ENCODE peak calls at places on chromosome 2, in six cellular contexts. O is CD4-positive, alpha-beta T cell; K is Karpas-422; F is cardiac muscle cell; P is WERI-Rb-1; B is neuronal stem cell. A is an unnamed sample.

GRCh38 chr2:104420953-104421352 is 433.0 kb upstream of the POU3F3 start:
- DNase-seq in B (no peak), K (no peak), O (no peak), P (no peak), F (no peak), A (no peak)

GRCh38 chr2:100423631-100424030 is 6.2 kb upstream of the CHST10 start:
- DNase-seq in O (no peak), B (no peak), F (no peak), K (no peak), P (no peak), A (no peak)

GRCh38 chr2:16409006-16409390 is 256.6 kb downstream of the CYRIA start:
- DNase-seq in P (no peak), K (no peak), O (no peak), B (no peak), F (no peak), A (no peak)

GRCh38 chr2:176283268-176283667 is 14.0 kb downstream of the MTX2 start:
- DNase-seq in B (no peak), P (no peak), F (no peak), K (no peak), O (no peak), A (no peak)

GRCh38 chr2:27494284-27494943 is 586 bp downstream of the FNDC4 start:
- DNase-seq in K (no peak), O (no peak), F (peak; percentile 10), P (peak; percentile 33), B (peak; percentile 29), A (no peak)

GRCh38 chr2:101900375-101900774 is 91.4 kb upstream of the IL1R2 start:
- DNase-seq in B (no peak), F (no peak), P (no peak), O (no peak), K (no peak), A (no peak)

GRCh38 chr2:88669371-88670214 is 21.9 kb upstream of the RPIA start:
- DNase-seq in O (no peak), F (peak; percentile 32), K (peak; percentile 70), B (no peak), P (peak; percentile 44), A (no peak)

GRCh38 chr2:29113891-29114321 is 1.3 kb upstream of the CLIP4 start:
- DNase-seq in K (no peak), O (no peak), F (peak; percentile 47), B (no peak), P (no peak), A (no peak)

GRCh38 chr2:974454-974853 is 23.8 kb downstream of the SNTG2 start:
- DNase-seq in P (no peak), K (no peak), F (peak; percentile 55), O (no peak), B (no peak), A (no peak)

GRCh38 chr2:73944714-73945113 is 18.0 kb downstream of the DGUOK start:
- DNase-seq in O (no peak), F (no peak), P (no peak), B (no peak), K (no peak), A (no peak)

GRCh38 chr2:225083276-225083675 is 41.0 kb upstream of the DOCK10 start:
- DNase-seq in B (no peak), P (no peak), F (no peak), K (no peak), O (no peak), A (no peak)

GRCh38 chr2:128781888-128782385 is 463.3 kb upstream of the HS6ST1 start:
- DNase-seq in P (no peak), K (no peak), B (no peak), O (no peak), F (no peak), A (no peak)

GRCh38 chr2:127498386-127498785 is 27.9 kb downstream of the IWS1 start:
- DNase-seq in O (no peak), B (no peak), K (no peak), F (no peak), P (no peak), A (no peak)

GRCh38 chr2:96881349-96882195 is 11.7 kb upstream of the SEMA4C start:
- DNase-seq in O (no peak), B (no peak), F (no peak), K (no peak), P (no peak), A (no peak)

GRCh38 chr2:45190481-45190880 is 181.2 kb upstream of the SIX2 start:
- DNase-seq in K (no peak), O (no peak), P (no peak), B (no peak), F (no peak), A (no peak)

GRCh38 chr2:224584111-224584764 is 925 bp downstream of the CUL3 start:
- DNase-seq in B (peak; percentile 17), P (peak; percentile 22), K (peak; percentile 74), F (peak; percentile 59), O (no peak), A (peak; percentile 10)

GRCh38 chr2:239070466-239070865 is 222.6 kb downstream of the TWIST2 start:
- DNase-seq in O (no peak), B (no peak), F (no peak), P (no peak), K (no peak), A (no peak)

GRCh38 chr2:225598426-225598825 is 198.9 kb downstream of the NYAP2 start:
- DNase-seq in P (no peak), F (no peak), B (no peak), O (no peak), K (no peak), A (no peak)

GRCh38 chr2:201228271-201228911 is 31.9 kb upstream of the CASP8 start:
- DNase-seq in P (no peak), F (no peak), O (no peak), B (no peak), K (no peak), A (no peak)

GRCh38 chr2:235639387-235639786 is 145.5 kb downstream of the AGAP1 start:
- DNase-seq in O (no peak), P (no peak), F (no peak), B (no peak), K (no peak), A (no peak)

GRCh38 chr2:222304737-222305509 is 6.1 kb upstream of the PAX3 start:
- DNase-seq in O (no peak), F (no peak), P (no peak), B (no peak), K (peak; percentile 44), A (no peak)

GRCh38 chr2:20212871-20213503 is 11.9 kb downstream of the SDC1 start:
- DNase-seq in P (no peak), O (no peak), B (no peak), K (no peak), F (no peak), A (no peak)

GRCh38 chr2:37421686-37422085 is 77.3 kb downstream of the QPCT start:
- DNase-seq in B (no peak), O (no peak), P (no peak), K (no peak), F (no peak), A (no peak)

GRCh38 chr2:45821558-45822271 is 170.2 kb downstream of the PRKCE start:
- DNase-seq in K (no peak), O (no peak), F (peak; percentile 26), B (no peak), P (no peak), A (no peak)

GRCh38 chr2:189409647-189410046 is 31.6 kb upstream of the WDR75 start:
- DNase-seq in P (no peak), B (no peak), F (no peak), O (no peak), K (no peak), A (no peak)

GRCh38 chr2:32484907-32485306 is 128.1 kb downstream of the BIRC6 start:
- DNase-seq in P (no peak), F (no peak), K (no peak), O (no peak), B (no peak), A (no peak)

GRCh38 chr2:29528371-29528770 is 393.0 kb downstream of the ALK start:
- DNase-seq in F (no peak), O (no peak), P (no peak), K (no peak), B (no peak), A (no peak)

GRCh38 chr2:38076250-38076709 is 329 bp upstream of the CYP1B1 start:
- DNase-seq in F (peak; percentile 78), K (peak; percentile 63), P (peak; percentile 74), B (peak; percentile 66), O (no peak), A (no peak)

GRCh38 chr2:108536133-108536780 is 2.0 kb downstream of the LIMS1 start:
- DNase-seq in F (no peak), B (no peak), K (no peak), O (no peak), P (no peak), A (no peak)

GRCh38 chr2:41500895-41501294 is 546.9 kb upstream of the PKDCC start:
- DNase-seq in F (no peak), K (no peak), P (no peak), O (no peak), B (no peak), A (no peak)
- H3K9me3 ChIP-seq in F (no peaks in the 10 kb centered on the region), K (peaks cover 16% of the 10 kb centered on the region), P (peaks cover 33% of the 10 kb centered on the region), O (peaks cover 13% of the 10 kb centered on the region), B (peaks cover 17% of the 10 kb centered on the region), A (no peaks in the 10 kb centered on the region)

GRCh38 chr2:89825034-89825433 is 1133.6 kb downstream of the RPIA start:
- DNase-seq in O (no peak), B (no peak), P (no peak), K (no peak), F (no peak), A (no peak)
- H3K9me3 ChIP-seq in O (peaks cover 34% of the 10 kb centered on the region), B (peaks cover 39% of the 10 kb centered on the region), P (peaks cover 21% of the 10 kb centered on the region), K (peaks cover 37% of the 10 kb centered on the region), F (peaks cover 48% of the 10 kb centered on the region), A (peaks cover 34% of the 10 kb centered on the region)

GRCh38 chr2:4134881-4135565 is 431.6 kb downstream of the DCDC2C start:
- DNase-seq in F (no peak), K (no peak), B (no peak), P (no peak), O (no peak), A (no peak)
- H3K9me3 ChIP-seq in F (no peaks in the 10 kb centered on the region), K (no peaks in the 10 kb centered on the region), B (peaks cover 4% of the 10 kb centered on the region), P (peaks cover 13% of the 10 kb centered on the region), O (no peaks in the 10 kb centered on the region), A (no peaks in the 10 kb centered on the region)

GRCh38 chr2:62216113-62216512 is 20.2 kb downstream of the B3GNT2 start:
- DNase-seq in F (no peak), B (no peak), P (no peak), K (no peak), O (no peak), A (no peak)

GRCh38 chr2:62217980-62218379 is 22.1 kb downstream of the B3GNT2 start:
- DNase-seq in F (no peak), P (no peak), O (no peak), B (no peak), K (no peak), A (no peak)

GRCh38 chr2:62215306-62216064 is 19.6 kb downstream of the B3GNT2 start:
- DNase-seq in F (no peak), O (no peak), P (peak; percentile 84), B (no peak), K (no peak), A (no peak)

GRCh38 chr2:62216616-62217015 is 20.7 kb downstream of the B3GNT2 start:
- DNase-seq in F (no peak), B (no peak), P (no peak), K (no peak), O (no peak), A (no peak)

DNA sequence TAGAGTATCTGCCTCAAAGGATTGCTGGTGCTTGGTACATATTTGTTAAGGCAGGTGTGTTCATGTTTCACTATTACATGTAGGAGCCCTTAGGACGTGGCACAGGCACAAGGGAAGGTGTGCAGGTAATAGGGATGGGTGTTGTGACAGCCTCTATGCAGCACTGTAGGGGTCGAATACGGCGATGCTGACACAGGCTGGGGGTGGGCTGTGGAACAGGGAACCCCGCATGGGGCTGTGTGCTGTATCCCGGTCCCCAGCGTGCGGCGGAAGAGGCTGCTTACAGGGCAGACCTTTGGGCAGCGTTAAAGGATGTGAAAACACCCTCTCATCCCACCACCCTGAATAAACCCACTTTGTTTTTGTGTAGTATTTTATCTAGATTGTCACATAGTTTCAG is 21.5 kb downstream of the B3GNT2 start:
- DNase-seq in K (no peak), P (no peak), F (no peak), B (no peak), O (no peak), A (no peak)
- H3K9me3 ChIP-seq in K (peaks cover 11% of the 10 kb centered on the region), P (no peaks in the 10 kb centered on the region), F (no peaks in the 10 kb centered on the region), B (no peaks in the 10 kb centered on the region), O (peaks cover 4% of the 10 kb centered on the region), A (no peaks in the 10 kb centered on the region)

A was measured in T-helper 17 cell.